ENCODE peak calls at places on chromosomes 2 and 18, in eight cellular contexts. J, G, R, Y, S, M, N and C are unnamed samples.

GRCh38 chr2:227238242-227239237 is 74.1 kb downstream of the COL4A3 start:
- ATAC-seq in J (no peak), G (no peak), R (no peak), Y (peak), S (no peak), M (no peak), N (peak), C (no peak)

GRCh38 chr18:7897119-7897518 is 330.0 kb downstream of the PTPRM start:
- ATAC-seq in J (peak), G (peak), R (no peak), Y (peak), S (peak), M (no peak), N (no peak), C (peak)

GRCh38 chr2:238004077-238004830 is 37.4 kb downstream of the UBE2F start:
- ATAC-seq in J (no peak), G (no peak), R (peak), Y (no peak), S (no peak), M (no peak), N (peak), C (no peak)

GRCh38 chr2:1478311-1479305 is 65.3 kb downstream of the TPO start:
- ATAC-seq in J (no peak), G (no peak), R (peak), Y (no peak), S (no peak), M (peak), N (no peak), C (no peak)

GRCh38 chr2:152335851-152336102 is 803 bp downstream of the FMNL2 start:
- ATAC-seq in J (peak), G (peak), R (no peak), Y (peak), S (peak), M (no peak), N (no peak), C (no peak)

GRCh38 chr2:229901819-229902218 is 20.0 kb downstream of the TRIP12 start:
- ATAC-seq in J (peak), G (peak), R (no peak), Y (peak), S (peak), M (no peak), N (no peak), C (no peak)

GRCh38 chr18:27276886-27277285 is 91.8 kb upstream of the CHST9 start:
- ATAC-seq in J (no peak), G (no peak), R (no peak), Y (no peak), S (no peak), M (no peak), N (no peak), C (no peak)

GRCh38 chr2:216885117-216885553 is 25.3 kb upstream of the TNP1 start:
- ATAC-seq in J (no peak), G (no peak), R (no peak), Y (no peak), S (no peak), M (no peak), N (no peak), C (no peak)

GRCh38 chr18:70004698-70005097 is 57.0 kb upstream of the CD226 start:
- ATAC-seq in J (peak), G (peak), R (no peak), Y (no peak), S (peak), M (no peak), N (no peak), C (no peak)